ENCODE peak calls at places on chromosomes 7 and 10, in six cellular contexts. R, X, H, N, T and L are unnamed samples.

GRCh38 chr7:69439636-69440325 is 158.5 kb upstream of the AUTS2 start:
- DNase-seq in R (no peak), X (no peak), H (no peak), N (no peak), T (peak), L (no peak)

GRCh38 chr10:22610595-22610994 is 103.8 kb downstream of the PIP4K2A start:
- DNase-seq in R (no peak), X (no peak), H (no peak), N (no peak), T (no peak), L (no peak)

GRCh38 chr10:26242752-26243151 is 26.2 kb downstream of the GAD2 start:
- DNase-seq in R (peak), X (no peak), H (no peak), N (no peak), T (no peak), L (no peak)

GRCh38 chr10:122277737-122278136 is 6.6 kb downstream of the BTBD16 start:
- DNase-seq in R (no peak), X (no peak), H (no peak), N (no peak), T (no peak), L (no peak)

GRCh38 chr10:21888959-21889358 is 114.6 kb downstream of the DNAJC1 start:
- DNase-seq in R (no peak), X (no peak), H (no peak), N (no peak), T (peak), L (peak)

GRCh38 chr7:78071821-78072590 is 273.4 kb downstream of the PHTF2 start:
- DNase-seq in R (no peak), X (no peak), H (no peak), N (no peak), T (no peak), L (no peak)

GRCh38 chr10:92970301-92971070 is 90.1 kb upstream of the CYP26C1 start:
- DNase-seq in R (no peak), X (no peak), H (no peak), N (no peak), T (no peak), L (no peak)

GRCh38 chr10:70984986-70985719 is 96.8 kb upstream of the PCBD1 start:
- DNase-seq in R (no peak), X (no peak), H (peak), N (no peak), T (no peak), L (no peak)

GRCh38 chr7:52005613-52006012 is 689.0 kb upstream of the COBL start:
- DNase-seq in R (no peak), X (no peak), H (no peak), N (no peak), T (no peak), L (no peak)

GRCh38 chr7:155469311-155470185 is 11.6 kb downstream of the EN2 start:
- DNase-seq in R (no peak), X (no peak), H (no peak), N (no peak), T (no peak), L (no peak)

GRCh38 chr10:94192974-94193373 is 169.8 kb downstream of the NOC3L start:
- DNase-seq in R (no peak), X (no peak), H (no peak), N (no peak), T (no peak), L (no peak)

GRCh38 chr7:134778941-134779740 is at the start of gene CALD1:
- DNase-seq in R (peak), X (peak), H (peak), N (peak), T (no peak), L (no peak)

GRCh38 chr10:33032354-33033254 is 74.6 kb upstream of the ITGB1 start:
- DNase-seq in R (no peak), X (no peak), H (peak), N (no peak), T (peak), L (no peak)

GRCh38 chr10:100996678-100997363 is 2.8 kb upstream of the LZTS2 start:
- DNase-seq in R (peak), X (no peak), H (no peak), N (no peak), T (peak), L (peak)

GRCh38 chr10:91163709-91164474 is 56.6 kb upstream of the PCGF5 start:
- DNase-seq in R (peak), X (peak), H (peak), N (no peak), T (peak), L (peak)

GRCh38 chr7:85483205-85483604 is 296.3 kb upstream of the SEMA3D start:
- DNase-seq in R (no peak), X (no peak), H (peak), N (no peak), T (no peak), L (no peak)

GRCh38 chr10:102648889-102649752 is 4.8 kb downstream of the TRIM8 start:
- DNase-seq in R (no peak), X (no peak), H (no peak), N (no peak), T (peak), L (no peak)

GRCh38 chr10:7245505-7245904 is 165.3 kb downstream of the SFMBT2 start:
- DNase-seq in R (no peak), X (no peak), H (no peak), N (no peak), T (no peak), L (no peak)

GRCh38 chr7:15015545-15016314 is 113.2 kb upstream of the DGKB start:
- DNase-seq in R (no peak), X (peak), H (peak), N (no peak), T (peak), L (peak)

GRCh38 chr10:111551001-111551400 is 474.2 kb downstream of the ADRA2A start:
- DNase-seq in R (no peak), X (no peak), H (no peak), N (no peak), T (no peak), L (no peak)

GRCh38 chr7:116277070-116277469 is 66.7 kb downstream of the TES start:
- DNase-seq in R (no peak), X (no peak), H (no peak), N (no peak), T (no peak), L (no peak)

GRCh38 chr7:96311967-96312366 is 9.9 kb downstream of the SLC25A13 start:
- DNase-seq in R (no peak), X (no peak), H (peak), N (no peak), T (no peak), L (no peak)

GRCh38 chr7:105216786-105217185 is 171.9 kb downstream of the SRPK2 start:
- DNase-seq in R (no peak), X (no peak), H (no peak), N (no peak), T (no peak), L (no peak)

GRCh38 chr7:44278451-44279161 is 46.8 kb downstream of the CAMK2B start:
- DNase-seq in R (peak), X (no peak), H (no peak), N (no peak), T (no peak), L (no peak)

GRCh38 chr10:33327750-33328149 is 6.7 kb downstream of the NRP1 start:
- DNase-seq in R (no peak), X (no peak), H (peak), N (no peak), T (no peak), L (no peak)

GRCh38 chr7:157829491-157829890 is 492.7 kb downstream of the DNAJB6 start:
- DNase-seq in R (no peak), X (no peak), H (no peak), N (no peak), T (no peak), L (no peak)

GRCh38 chr7:78770422-78771410 is 682.8 kb downstream of the MAGI2 start:
- DNase-seq in R (peak), X (no peak), H (peak), N (no peak), T (peak), L (no peak)

GRCh38 chr7:112069879-112070321 is 136.3 kb downstream of the DOCK4 start:
- DNase-seq in R (no peak), X (no peak), H (peak), N (no peak), T (no peak), L (no peak)

GRCh38 chr7:108193593-108194498 is 63.7 kb upstream of the LAMB4 start:
- DNase-seq in R (no peak), X (no peak), H (no peak), N (no peak), T (no peak), L (no peak)

GRCh38 chr7:144730224-144730623 is 105.6 kb downstream of the TPK1 start:
- DNase-seq in R (no peak), X (no peak), H (no peak), N (no peak), T (no peak), L (no peak)

GRCh38 chr10:38032881-38033280 is 22.4 kb downstream of the ZNF33A start:
- DNase-seq in R (no peak), X (peak), H (peak), N (no peak), T (no peak), L (no peak)

GRCh38 chr7:91250706-91251105 is 13.5 kb upstream of the FZD1 start:
- DNase-seq in R (no peak), X (no peak), H (no peak), N (no peak), T (no peak), L (no peak)

GRCh38 chr7:91249506-91250233 is 14.6 kb upstream of the FZD1 start:
- DNase-seq in R (no peak), X (no peak), H (peak), N (no peak), T (no peak), L (no peak)

GRCh38 chr7:91248996-91249395 is 15.2 kb upstream of the FZD1 start:
- DNase-seq in R (no peak), X (no peak), H (no peak), N (no peak), T (no peak), L (no peak)

GRCh38 chr7:91243591-91244368 is 20.5 kb upstream of the FZD1 start:
- DNase-seq in R (no peak), X (no peak), H (peak), N (no peak), T (no peak), L (no peak)

GRCh38 chr7:91247497-91247896 is 16.7 kb upstream of the FZD1 start:
- DNase-seq in R (no peak), X (no peak), H (peak), N (no peak), T (no peak), L (no peak)
- TF ChIP-seq CTCF in R (no peak), X (no peak), H (peak), N (peak), T (no peak), L (no peak)

DNA sequence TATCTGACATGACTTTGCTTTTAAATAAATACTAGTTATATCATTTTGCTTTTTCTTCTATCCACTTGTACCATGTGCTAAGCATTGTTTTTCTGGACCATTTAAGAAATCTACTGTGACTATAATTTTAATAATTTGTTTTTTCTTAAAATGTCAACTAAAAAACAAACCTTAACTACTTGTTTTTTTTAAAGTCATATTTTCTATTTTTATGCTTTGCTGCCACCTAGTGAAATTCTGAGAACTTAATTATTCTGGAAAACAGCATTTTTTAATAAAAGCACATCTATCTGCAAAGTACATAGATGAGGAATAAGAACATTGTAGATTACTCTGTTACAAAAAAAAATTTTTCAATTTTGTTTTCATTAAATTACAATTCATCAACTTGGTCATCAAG is 47.4 kb downstream of the ORC5 start:
- DNase-seq in R (no peak), X (no peak), H (peak), N (no peak), T (no peak), L (no peak)
- TF ChIP-seq CTCF in R (peak), X (peak), H (peak), N (peak), T (no peak), L (peak)

DNA sequence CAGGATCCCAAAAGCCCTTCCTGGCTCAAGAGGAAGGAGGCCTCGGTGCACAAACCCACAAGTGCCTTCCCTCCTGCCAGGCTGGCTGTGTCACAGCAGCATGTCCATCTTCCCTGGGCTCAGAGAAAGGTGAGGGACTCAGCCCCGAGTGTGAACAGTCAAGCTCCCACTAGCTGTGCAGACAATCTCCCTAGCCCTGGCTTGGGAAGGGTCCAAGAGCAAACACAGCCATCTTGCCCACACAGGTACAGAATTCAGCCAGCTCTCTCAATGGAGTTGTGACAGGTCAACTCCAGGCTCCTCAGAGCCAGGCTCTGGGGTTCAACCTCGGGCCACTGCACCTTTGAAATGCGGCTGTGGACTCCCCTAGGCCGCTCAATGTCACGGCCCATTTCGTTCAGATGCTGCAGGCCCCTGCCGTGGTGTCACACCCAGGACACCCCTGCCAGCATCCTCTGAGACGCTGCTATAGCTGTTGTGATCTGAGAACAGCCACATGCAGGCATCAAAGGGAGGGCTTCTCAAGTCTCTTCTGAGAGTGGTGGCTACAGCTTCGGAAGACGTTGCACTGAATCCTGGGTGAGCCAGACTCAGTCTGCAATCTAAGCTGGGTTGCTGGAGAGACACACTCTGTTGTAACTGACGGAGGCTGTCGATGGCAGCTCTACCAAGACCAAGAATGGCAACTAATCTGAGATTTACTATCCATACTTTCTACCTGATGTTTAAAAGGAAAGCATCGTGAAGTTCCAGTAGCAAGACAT is 137.8 kb downstream of the DIP2C start:
- DNase-seq in R (no peak), X (no peak), H (no peak), N (no peak), T (no peak), L (no peak)
- TF ChIP-seq CTCF in R (no peak), X (no peak), H (no peak), N (no peak), T (no peak), L (no peak)

GRCh38 chr10:4981722-4982471 is 18.7 kb downstream of the AKR1C1 start:
- DNase-seq in R (no peak), X (peak), H (peak), N (no peak), T (peak), L (peak)
- TF ChIP-seq CTCF in R (peak), X (peak), H (peak), N (peak), T (peak), L (peak)

DNA sequence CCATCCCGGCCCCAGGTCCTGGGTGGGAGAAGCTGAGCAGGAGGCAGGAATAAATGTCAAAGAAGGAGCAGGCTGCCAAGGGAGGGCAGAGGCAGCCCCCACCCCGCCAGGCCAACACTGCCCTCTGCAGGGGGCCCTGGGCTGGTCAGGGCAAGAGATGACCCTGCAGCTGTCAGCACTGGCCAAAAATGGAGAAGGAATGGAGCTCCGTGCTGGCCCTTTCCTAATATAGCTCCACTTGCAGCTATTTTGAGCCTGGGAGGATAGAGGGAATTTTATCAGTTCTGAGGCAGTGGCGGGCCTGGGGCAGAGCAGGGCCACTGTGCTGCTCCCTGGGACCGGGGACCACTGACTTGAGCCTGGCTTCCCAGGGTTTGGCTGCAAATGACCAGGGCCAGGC is 16.0 kb downstream of the LDB3 start:
- DNase-seq in R (peak), X (peak), H (peak), N (no peak), T (no peak), L (no peak)
- TF ChIP-seq CTCF in R (peak), X (peak), H (peak), N (peak), T (no peak), L (peak)

GRCh38 chr7:83947260-83947659 is 247.3 kb downstream of the SEMA3A start:
- DNase-seq in R (peak), X (no peak), H (no peak), N (no peak), T (peak), L (peak)
- TF ChIP-seq CTCF in R (no peak), X (peak), H (peak), N (peak), T (peak), L (peak)

DNA sequence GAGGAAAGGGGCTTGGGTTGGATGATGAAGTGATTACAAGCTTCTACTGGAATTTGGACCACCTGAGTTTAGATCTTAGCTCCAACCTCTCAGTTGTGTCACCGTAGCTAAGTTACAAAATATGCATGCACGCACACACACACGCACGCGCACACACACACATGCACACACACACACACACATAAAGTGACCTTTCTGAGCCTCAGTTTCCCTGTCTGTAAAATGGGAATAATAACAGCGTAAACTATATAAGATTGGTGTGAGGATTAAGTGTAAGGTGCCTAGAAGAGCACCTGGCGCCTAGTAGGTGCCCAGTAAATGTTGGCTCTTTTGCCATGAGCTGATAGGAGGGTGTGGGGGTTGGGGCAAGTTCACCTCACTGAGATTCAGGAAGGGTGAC is 12.6 kb upstream of the AQP1 start:
- DNase-seq in R (no peak), X (no peak), H (no peak), N (no peak), T (no peak), L (no peak)
- TF ChIP-seq CTCF in R (no peak), X (no peak), H (no peak), N (no peak), T (no peak), L (no peak)

GRCh38 chr10:13414855-13415254 is 66.8 kb upstream of the SEPHS1 start:
- DNase-seq in R (no peak), X (no peak), H (peak), N (no peak), T (peak), L (no peak)
- TF ChIP-seq CTCF in R (no peak), X (no peak), H (peak), N (peak), T (peak), L (no peak)

DNA sequence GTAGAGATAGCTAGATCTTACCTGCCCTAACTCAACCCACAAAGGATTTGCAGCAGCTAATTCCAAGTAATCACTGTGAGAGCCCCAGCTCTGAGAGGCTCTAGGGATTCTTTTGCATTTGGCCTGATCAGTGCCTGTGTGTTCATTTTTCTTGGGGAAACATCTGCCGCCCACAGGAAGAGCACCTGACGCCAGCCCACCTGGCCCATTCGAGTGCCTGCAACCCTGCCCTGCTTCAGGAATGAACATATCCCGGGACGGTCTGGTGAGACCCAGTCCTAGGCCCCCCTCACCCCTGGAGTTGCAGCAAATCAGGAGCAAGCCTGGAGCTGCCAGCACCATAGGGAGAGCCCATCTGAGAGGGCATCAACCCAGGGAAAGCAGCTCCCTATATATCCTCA is 38.8 kb downstream of the GSDME start:
- DNase-seq in R (no peak), X (no peak), H (no peak), N (no peak), T (no peak), L (no peak)
- TF ChIP-seq CTCF in R (no peak), X (no peak), H (no peak), N (no peak), T (no peak), L (no peak)